ENCODE peak calls at places on chromosomes 1 and 21, in five cellular contexts. T, B, V, Z and X are unnamed samples.
A peak's percentile ranks its signal among the peaks of the same experiment; 100 is the strongest.

GRCh38 chr1:11062965-11063401 is 3.2 kb upstream of the SRM start:
- DNase-seq in Z (peak; percentile 77), V (no peak), T (no peak), B (no peak), X (no peak)

GRCh38 chr1:75539230-75540116 is 71.4 kb downstream of the SLC44A5 start:
- DNase-seq in V (no peak), Z (no peak), B (peak; percentile 70), T (peak; percentile 89), X (no peak)

GRCh38 chr1:40897499-40897898 is 35.3 kb upstream of the CITED4 start:
- DNase-seq in V (no peak), Z (no peak), B (no peak), T (peak; percentile 93), X (no peak)

GRCh38 chr1:178934574-178934945 is 63.7 kb upstream of the ANGPTL1 start:
- DNase-seq in V (no peak), B (no peak), T (no peak), Z (no peak), X (no peak)

GRCh38 chr1:244414543-244414942 is 37.2 kb downstream of the ADSS2 start:
- DNase-seq in T (peak; percentile 38), V (no peak), Z (peak; percentile 49), B (peak; percentile 81), X (peak; percentile 25)

GRCh38 chr1:108808438-108808837 is 48.5 kb downstream of the AKNAD1 start:
- DNase-seq in B (no peak), V (no peak), T (no peak), Z (no peak), X (no peak)

GRCh38 chr1:229848762-229849677 is 218.0 kb upstream of the GALNT2 start:
- DNase-seq in V (no peak), T (no peak), B (peak; percentile 33), Z (peak; percentile 3), X (no peak)

GRCh38 chr21:38771536-38771935 is 34.2 kb upstream of the ETS2 start:
- DNase-seq in B (no peak), V (no peak), Z (no peak), T (no peak), X (no peak)

GRCh38 chr1:200610846-200611245 is 9.7 kb downstream of the KIF14 start:
- DNase-seq in B (no peak), T (no peak), Z (no peak), V (no peak), X (peak; percentile 85)

GRCh38 chr1:101108123-101108522 is 82.5 kb upstream of the DPH5 start:
- DNase-seq in T (no peak), B (no peak), V (no peak), Z (no peak), X (no peak)

GRCh38 chr1:234214911-234215892 is 158.1 kb upstream of the COA6 start:
- DNase-seq in Z (no peak), T (no peak), V (peak; percentile 73), B (no peak), X (no peak)

GRCh38 chr1:7885513-7886298 is 32.8 kb upstream of the UTS2 start:
- DNase-seq in Z (no peak), V (peak; percentile 100), B (no peak), T (no peak), X (no peak)

GRCh38 chr1:110340207-110340468 is 961 bp downstream of the RBM15 start:
- DNase-seq in V (no peak), Z (no peak), B (no peak), T (no peak), X (no peak)

GRCh38 chr1:33165209-33165608 is 16.6 kb downstream of the TRIM62 start:
- DNase-seq in T (no peak), B (no peak), Z (no peak), V (peak; percentile 90), X (no peak)

GRCh38 chr1:40383488-40384412 is 10.2 kb downstream of the SMAP2 start:
- DNase-seq in V (no peak), B (peak; percentile 73), Z (no peak), T (no peak), X (no peak)

GRCh38 chr1:208203127-208203847 is 40.9 kb downstream of the PLXNA2 start:
- DNase-seq in V (no peak), B (peak; percentile 89), Z (no peak), T (no peak), X (no peak)

GRCh38 chr1:181630838-181631237 is 147.5 kb downstream of the CACNA1E start:
- DNase-seq in T (no peak), B (no peak), V (no peak), Z (no peak), X (no peak)

GRCh38 chr1:223531742-223532341 is 133.7 kb downstream of the CAPN8 start:
- DNase-seq in T (no peak), B (peak; percentile 44), V (peak; percentile 90), Z (no peak), X (peak; percentile 12)

GRCh38 chr1:117284408-117285215 is 73.9 kb upstream of the VTCN1 start:
- DNase-seq in T (peak; percentile 47), Z (peak; percentile 53), B (peak; percentile 69), V (no peak), X (peak; percentile 47)

GRCh38 chr1:111453706-111454105 is 4.4 kb downstream of the ATP5PB start:
- DNase-seq in Z (no peak), T (no peak), V (no peak), B (no peak), X (no peak)

GRCh38 chr1:111450185-111450584 is 921 bp downstream of the ATP5PB start:
- DNase-seq in T (no peak), V (no peak), B (no peak), Z (no peak), X (no peak)

GRCh38 chr1:111454859-111455641 is 5.8 kb downstream of the ATP5PB start:
- DNase-seq in Z (no peak), V (no peak), T (no peak), B (no peak), X (no peak)

GRCh38 chr1:111449703-111450017 is 396 bp downstream of the ATP5PB start:
- DNase-seq in T (no peak), B (no peak), V (no peak), Z (no peak), X (no peak)

DNA sequence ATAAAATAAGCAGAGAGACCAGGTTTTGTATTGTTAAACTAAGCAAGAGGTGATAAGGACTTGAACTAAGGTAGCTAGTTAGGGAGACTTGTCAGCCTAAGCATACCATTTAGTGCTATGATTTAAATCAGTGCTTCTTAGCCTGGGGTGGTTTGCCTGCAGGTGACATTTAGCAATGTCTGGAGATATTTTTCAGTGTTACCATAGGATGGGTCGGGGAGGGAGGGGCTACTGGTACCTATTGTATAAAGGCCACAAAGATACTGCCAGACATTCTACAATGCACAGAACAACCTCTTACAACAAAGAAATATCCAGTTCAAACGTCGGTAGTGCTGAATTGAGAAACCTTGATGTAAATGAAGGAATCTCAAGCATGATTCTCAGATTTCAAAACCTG is 3.3 kb downstream of the ATP5PB start:
- DNase-seq in V (no peak), T (no peak), Z (no peak), B (no peak), X (no peak)
- H3K4me3 ChIP-seq in V (no peak overlapping the region), T (no peak overlapping the region), Z (no peak overlapping the region), B (no peak overlapping the region), X (no peak overlapping the region)

GRCh38 chr21:29313662-29314408 is 15.1 kb downstream of the BACH1 start:
- DNase-seq in B (no peak), T (no peak), Z (no peak), V (no peak), X (no peak)

GRCh38 chr21:29315155-29315749 is 16.5 kb downstream of the BACH1 start:
- DNase-seq in Z (no peak), V (no peak), B (no peak), T (no peak), X (no peak)

GRCh38 chr21:29318354-29318753 is 19.6 kb downstream of the BACH1 start:
- DNase-seq in B (no peak), Z (no peak), T (no peak), V (no peak), X (no peak)

GRCh38 chr21:29316029-29316742 is 17.5 kb downstream of the BACH1 start:
- DNase-seq in B (no peak), Z (no peak), V (no peak), T (no peak), X (no peak)

GRCh38 chr21:29316806-29317205 is 18.1 kb downstream of the BACH1 start:
- DNase-seq in Z (no peak), B (no peak), T (no peak), V (no peak), X (no peak)
- TF ChIP-seq CTCF in Z (no peak), B (no peak), T (no peak), V (no peak), X (no peak)

GRCh38 chr1:168172250-168172915 is 6.4 kb upstream of the TIPRL start:
- DNase-seq in B (no peak), Z (no peak), T (no peak), V (no peak), X (no peak)

GRCh38 chr1:168170552-168171508 is 7.9 kb upstream of the TIPRL start:
- DNase-seq in V (no peak), T (no peak), Z (no peak), B (no peak), X (no peak)
- H3K4me3 ChIP-seq in V (no peak overlapping the region), T (no peak overlapping the region), Z (no peak overlapping the region), B (no peak overlapping the region), X (no peak overlapping the region)

GRCh38 chr1:1619917-1620361 is 4.6 kb downstream of the MIB2 start:
- DNase-seq in V (peak; percentile 72), B (no peak), Z (no peak), T (no peak), X (no peak)
- TF ChIP-seq CTCF in V (peak; percentile 79), B (peak; percentile 27), Z (peak; percentile 33), T (peak; percentile 44), X (peak; percentile 35)

DNA sequence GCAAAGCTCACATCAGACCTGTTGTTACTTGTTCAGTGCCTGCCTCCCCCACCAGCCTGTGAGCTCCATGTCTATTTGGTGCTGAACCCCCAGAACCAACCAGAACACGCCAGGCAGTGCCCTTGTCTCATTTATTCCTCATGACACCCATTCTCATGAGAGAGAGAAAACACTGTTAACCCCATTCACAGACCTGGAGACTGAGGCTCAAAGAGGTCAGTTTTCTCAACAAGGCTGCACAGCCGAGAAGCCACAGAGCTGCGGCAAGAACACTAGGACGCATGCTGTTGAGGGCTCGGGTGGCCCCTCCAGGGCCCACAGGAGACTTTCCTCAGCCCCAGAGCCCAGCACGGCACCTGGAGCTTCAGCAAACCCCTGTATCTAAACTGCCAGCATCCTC is 13.1 kb downstream of the KCNN3 start:
- DNase-seq in T (no peak), B (no peak), V (no peak), Z (no peak), X (no peak)
- H3K4me3 ChIP-seq in T (no peak overlapping the region), B (no peak overlapping the region), V (no peak overlapping the region), Z (no peak overlapping the region), X (no peak overlapping the region)

DNA sequence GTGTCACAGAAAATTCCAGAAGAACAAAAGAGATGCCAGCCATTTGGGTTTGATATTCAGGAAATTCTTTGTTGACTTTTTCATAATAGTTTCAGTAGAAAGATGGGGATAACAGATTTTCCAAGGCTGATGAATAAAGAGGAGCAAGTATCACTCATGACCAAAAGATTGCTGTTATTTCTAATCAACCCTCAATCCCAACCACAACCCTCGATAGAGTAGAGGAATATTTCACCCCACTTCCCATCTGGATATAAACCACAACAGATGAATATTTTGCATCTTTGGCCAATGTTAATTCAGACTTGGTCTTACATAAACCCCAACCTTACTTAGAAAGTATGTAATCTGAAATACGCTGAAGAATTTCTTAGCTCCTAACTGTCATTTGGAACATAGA is 232.4 kb downstream of the SEC16B start:
- DNase-seq in V (no peak), T (no peak), Z (no peak), B (no peak), X (no peak)
- TF ChIP-seq CTCF in V (no peak), T (no peak), Z (no peak), B (no peak), X (no peak)

GRCh38 chr1:98260839-98261238 is 340.0 kb upstream of the DPYD start:
- DNase-seq in B (no peak), T (no peak), V (no peak), Z (no peak), X (no peak)
- H3K4me3 ChIP-seq in B (no peak overlapping the region), T (no peak overlapping the region), V (no peak overlapping the region), Z (no peak overlapping the region), X (no peak overlapping the region)